ENCODE peak calls at places on chromosomes 5 and 9, in five cellular contexts. M is RWPE2; N is keratinocyte; L is IMR-90; P is CD4-positive, CD25-positive, alpha-beta regulatory T cell. A is an unnamed sample.

GRCh38 chr5:158874814-158875213 is 224.9 kb downstream of the EBF1 start:
- DNase-seq in M (no peak), N (no peak), L (no peak), P (no peak), A (no peak)

GRCh38 chr9:110257097-110257955 is 1.0 kb upstream of the TXN start:
- DNase-seq in M (no peak), N (no peak), L (peak), P (no peak), A (peak)

GRCh38 chr5:61919920-61920319 is 386.1 kb upstream of the KIF2A start:
- DNase-seq in M (peak), N (no peak), L (no peak), P (no peak), A (no peak)

GRCh38 chr9:28899267-28899666 is 1326.0 kb upstream of the C9orf72 start:
- DNase-seq in M (peak), N (no peak), L (no peak), P (no peak), A (no peak)

GRCh38 chr9:90870646-90871326 is 69.2 kb downstream of the SYK start:
- DNase-seq in M (no peak), N (no peak), L (peak), P (peak), A (no peak)

GRCh38 chr5:14685757-14686156 is 21.2 kb downstream of the OTULIN start:
- DNase-seq in M (no peak), N (no peak), L (peak), P (peak), A (no peak)

GRCh38 chr5:139312075-139312474 is 18.5 kb downstream of the MATR3 start:
- DNase-seq in M (no peak), N (no peak), L (no peak), P (no peak), A (no peak)

GRCh38 chr9:124320062-124320973 is 62.6 kb downstream of the NEK6 start:
- DNase-seq in M (no peak), N (no peak), L (peak), P (peak), A (peak)

GRCh38 chr9:131707677-131708612 is 31.9 kb downstream of the RAPGEF1 start:
- DNase-seq in M (no peak), N (no peak), L (peak), P (no peak), A (peak)

GRCh38 chr5:102799017-102799416 is 43.9 kb downstream of the PAM start:
- DNase-seq in M (no peak), N (no peak), L (no peak), P (no peak), A (no peak)

GRCh38 chr9:128020692-128021091 is 39.9 kb upstream of the EEIG1 start:
- DNase-seq in M (no peak), N (no peak), L (no peak), P (no peak), A (no peak)

GRCh38 chr5:1897816-1898450 is 15.2 kb upstream of the IRX4 start:
- DNase-seq in M (peak), N (no peak), L (no peak), P (no peak), A (no peak)

GRCh38 chr9:137455361-137455991 is 3.7 kb downstream of the NSMF start:
- DNase-seq in M (peak), N (no peak), L (no peak), P (no peak), A (peak)

GRCh38 chr9:100725376-100725775 is 147.5 kb downstream of the CAVIN4 start:
- DNase-seq in M (no peak), N (no peak), L (no peak), P (no peak), A (no peak)

GRCh38 chr5:68047035-68047434 is 168.5 kb upstream of the PIK3R1 start:
- DNase-seq in M (no peak), N (no peak), L (peak), P (no peak), A (no peak)

GRCh38 chr9:16625106-16625505 is 245.4 kb downstream of the BNC2 start:
- DNase-seq in M (no peak), N (no peak), L (no peak), P (no peak), A (no peak)

GRCh38 chr9:76916231-76916630 is 10.3 kb upstream of the PRUNE2 start:
- DNase-seq in M (no peak), N (no peak), L (no peak), P (no peak), A (no peak)

GRCh38 chr5:35899805-35900204 is 38.6 kb downstream of the CAPSL start:
- DNase-seq in M (no peak), N (no peak), L (no peak), P (no peak), A (no peak)

GRCh38 chr9:112751059-112751795 is 667 bp downstream of the SNX30 start:
- DNase-seq in M (peak), N (no peak), L (peak), P (peak), A (peak)

GRCh38 chr5:150599917-150600511 is 40.4 kb upstream of the SYNPO start:
- DNase-seq in M (peak), N (peak), L (peak), P (no peak), A (peak)

GRCh38 chr5:62780230-62780629 is 201.6 kb downstream of the LRRC70 start:
- DNase-seq in M (no peak), N (no peak), L (no peak), P (no peak), A (no peak)

GRCh38 chr5:102865171-102865509 is 110.0 kb downstream of the PAM start:
- DNase-seq in M (no peak), N (no peak), L (peak), P (no peak), A (no peak)

GRCh38 chr5:115459844-115460243 is 84.7 kb downstream of the FEM1C start:
- DNase-seq in M (no peak), N (no peak), L (peak), P (no peak), A (no peak)

GRCh38 chr5:134949335-134949734 is 18.4 kb upstream of the CATSPER3 start:
- DNase-seq in M (no peak), N (no peak), L (no peak), P (no peak), A (no peak)

GRCh38 chr5:160506006-160507004 is 84.7 kb downstream of the PTTG1 start:
- DNase-seq in M (no peak), N (no peak), L (peak), P (peak), A (peak)

GRCh38 chr5:29023541-29023940 is 1985.2 kb upstream of the CDH9 start:
- DNase-seq in M (no peak), N (no peak), L (no peak), P (no peak), A (no peak)

DNA sequence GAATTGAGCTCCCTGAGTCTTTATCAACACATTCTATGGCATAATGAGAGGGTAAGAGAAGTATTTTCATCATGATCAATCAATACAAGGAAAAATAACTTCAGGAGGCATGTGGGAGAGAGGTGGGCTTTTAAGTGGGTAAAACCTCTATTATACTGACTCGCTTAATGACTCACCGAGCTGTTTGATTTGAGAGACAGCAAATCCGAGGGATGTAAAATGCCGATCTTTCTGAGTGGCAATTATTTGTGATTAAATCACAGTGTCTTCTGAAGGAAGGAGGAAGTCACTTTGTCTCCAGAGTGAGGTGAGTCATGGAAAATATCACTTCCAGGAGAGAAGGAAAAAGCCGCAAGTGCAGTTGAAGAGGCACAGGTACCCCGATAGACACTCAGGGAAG is 320.4 kb downstream of the DRD1 start:
- DNase-seq in M (no peak), N (no peak), L (no peak), P (no peak), A (no peak)
- H3K27ac ChIP-seq in M (no peak), N (no peak), L (no peak), P (no peak), A (no peak)

GRCh38 chr9:120917285-120917684 is 9.3 kb downstream of the TRAF1 start:
- DNase-seq in M (no peak), N (no peak), L (no peak), P (no peak), A (no peak)
- H3K4me3 ChIP-seq in M (no peak), N (no peak), L (no peak), P (peak), A (no peak)

GRCh38 chr9:120555884-120556283 is 24.1 kb downstream of the CDK5RAP2 start:
- DNase-seq in M (no peak), N (no peak), L (no peak), P (no peak), A (no peak)

GRCh38 chr9:120556780-120557179 is 23.2 kb downstream of the CDK5RAP2 start:
- DNase-seq in M (no peak), N (no peak), L (no peak), P (no peak), A (no peak)

GRCh38 chr9:120559546-120559945 is 20.4 kb downstream of the CDK5RAP2 start:
- DNase-seq in M (no peak), N (no peak), L (no peak), P (no peak), A (no peak)

GRCh38 chr9:120558454-120558853 is 21.5 kb downstream of the CDK5RAP2 start:
- DNase-seq in M (no peak), N (no peak), L (no peak), P (no peak), A (no peak)

GRCh38 chr9:120557205-120557604 is 22.8 kb downstream of the CDK5RAP2 start:
- DNase-seq in M (no peak), N (no peak), L (no peak), P (no peak), A (no peak)
- H3K27ac ChIP-seq in M (no peak), N (no peak), L (no peak), P (no peak), A (no peak)

DNA sequence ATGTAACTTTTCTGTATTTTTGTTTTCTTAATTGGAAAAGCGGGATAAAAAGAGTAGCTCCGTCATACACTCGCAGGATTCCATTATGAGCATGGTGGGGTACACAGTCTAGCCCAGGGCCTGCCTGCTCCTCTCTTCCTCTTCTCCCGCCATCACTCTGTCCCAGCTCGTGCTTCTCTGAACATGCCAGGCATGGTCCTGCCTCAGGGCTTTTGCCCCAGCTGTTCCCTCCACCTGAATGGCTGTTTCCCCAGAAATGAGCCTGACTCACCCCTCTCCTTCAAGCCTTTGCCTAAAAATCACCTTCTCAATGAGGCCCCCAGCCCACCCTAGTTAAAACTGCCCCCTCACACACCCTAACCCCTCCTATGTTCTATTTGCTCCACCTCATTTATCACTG is 4.5 kb downstream of the CORO2A start:
- DNase-seq in M (no peak), N (no peak), L (no peak), P (no peak), A (no peak)
- H3K4me3 ChIP-seq in M (no peak), N (no peak), L (no peak), P (no peak), A (no peak)

DNA sequence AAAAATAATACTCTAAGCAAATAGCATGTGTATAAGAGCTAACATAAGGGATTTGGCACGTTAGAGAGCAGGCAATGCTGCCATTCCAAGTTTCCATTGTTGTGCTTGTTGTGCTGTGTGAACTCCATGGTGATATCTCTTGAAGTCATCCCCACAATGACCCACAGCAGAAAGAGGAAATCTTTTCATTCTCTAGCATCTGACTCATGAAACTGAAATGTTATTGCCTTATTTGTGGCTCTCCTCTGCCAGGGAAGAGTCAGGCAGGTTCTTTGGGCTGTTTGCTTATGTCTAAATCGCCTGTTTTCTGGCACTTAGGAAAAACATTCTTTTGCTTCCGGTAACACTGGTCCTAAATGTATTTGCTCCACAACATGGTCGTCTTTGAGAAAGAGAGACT is 188.6 kb downstream of the CSNK1G3 start:
- DNase-seq in M (no peak), N (peak), L (peak), P (no peak), A (peak)
- H3K27ac ChIP-seq in M (peak), N (peak), L (no peak), P (no peak), A (no peak)

GRCh38 chr9:93223241-93224180 is 39.6 kb downstream of the WNK2 start:
- DNase-seq in M (peak), N (peak), L (peak), P (no peak), A (peak)
- H3K4me3 ChIP-seq in M (no peak), N (no peak), L (no peak), P (no peak), A (no peak)

GRCh38 chr5:52798952-52799351 is 11.2 kb downstream of the ITGA1 start:
- DNase-seq in M (no peak), N (no peak), L (no peak), P (peak), A (no peak)
- H3K27ac ChIP-seq in M (peak), N (peak), L (peak), P (peak), A (peak)